ENCODE peak calls at places on chromosomes 6 and 20, in ten cellular contexts. Q is tibial nerve, T is neural progenitor cell, E is stomach, P is PC-3, W is heart right ventricle, S is endothelial cell of umbilical vein, Y is psoas muscle, Z is SJSA1, R is right atrium auricular region. C is an unnamed sample. For H3K9me3 and H3K4me1, the result is how much of the 10 kb centered on the place peaks cover.

GRCh38 chr6:131597448-131597847 is 24.4 kb downstream of the ARG1 start:
- DNase-seq in Q (no peak), T (no peak), E (no peak), P (peak), W (no peak), S (no peak), Y (no peak), Z (no peak), R (no peak), C (no peak)

GRCh38 chr6:84569882-84570281 is 194.5 kb downstream of the TBX18 start:
- DNase-seq in Q (no peak), T (no peak), E (no peak), P (no peak), W (no peak), S (no peak), Y (no peak), Z (no peak), R (no peak), C (no peak)

GRCh38 chr20:32189691-32190607 is 17.6 kb downstream of the PLAGL2 start:
- DNase-seq in Q (peak), T (peak), E (peak), P (no peak), W (peak), S (peak), Y (peak), Z (peak), R (peak), C (no peak)

GRCh38 chr6:101527467-101527866 is 134.0 kb downstream of the GRIK2 start:
- DNase-seq in Q (no peak), T (no peak), E (no peak), P (no peak), W (no peak), S (no peak), Y (no peak), Z (no peak), R (no peak), C (no peak)

GRCh38 chr6:111357680-111358079 is 125.3 kb downstream of the REV3L start:
- DNase-seq in Q (no peak), T (no peak), E (no peak), P (no peak), W (no peak), S (no peak), Y (no peak), Z (no peak), R (no peak), C (no peak)

GRCh38 chr6:125129354-125129753 is 24.2 kb upstream of the TPD52L1 start:
- DNase-seq in Q (no peak), T (no peak), E (no peak), P (no peak), W (no peak), S (no peak), Y (no peak), Z (no peak), R (no peak), C (no peak)

GRCh38 chr20:16548073-16548672 is 25.1 kb downstream of the KIF16B start:
- DNase-seq in Q (no peak), T (no peak), E (no peak), P (no peak), W (no peak), S (no peak), Y (no peak), Z (no peak), R (no peak), C (no peak)

GRCh38 chr6:87198496-87198895 is 43.1 kb downstream of the ZNF292 start:
- DNase-seq in Q (no peak), T (no peak), E (no peak), P (no peak), W (no peak), S (no peak), Y (no peak), Z (no peak), R (no peak), C (no peak)

GRCh38 chr6:19838442-19839236 is 1.5 kb downstream of the ID4 start:
- DNase-seq in Q (no peak), T (peak), E (peak), P (peak), W (peak), S (no peak), Y (peak), Z (peak), R (no peak), C (no peak)

GRCh38 chr6:19839237-19839546 is 2.0 kb downstream of the ID4 start:
- DNase-seq in Q (no peak), T (no peak), E (no peak), P (no peak), W (no peak), S (no peak), Y (no peak), Z (no peak), R (no peak), C (no peak)

GRCh38 chr6:19836799-19837510 is at the start of gene ID4:
- DNase-seq in Q (peak), T (peak), E (peak), P (peak), W (peak), S (peak), Y (peak), Z (peak), R (peak), C (no peak)

GRCh38 chr6:19839788-19840187 is 2.6 kb downstream of the ID4 start:
- DNase-seq in Q (no peak), T (no peak), E (no peak), P (no peak), W (no peak), S (no peak), Y (no peak), Z (no peak), R (no peak), C (no peak)

DNA sequence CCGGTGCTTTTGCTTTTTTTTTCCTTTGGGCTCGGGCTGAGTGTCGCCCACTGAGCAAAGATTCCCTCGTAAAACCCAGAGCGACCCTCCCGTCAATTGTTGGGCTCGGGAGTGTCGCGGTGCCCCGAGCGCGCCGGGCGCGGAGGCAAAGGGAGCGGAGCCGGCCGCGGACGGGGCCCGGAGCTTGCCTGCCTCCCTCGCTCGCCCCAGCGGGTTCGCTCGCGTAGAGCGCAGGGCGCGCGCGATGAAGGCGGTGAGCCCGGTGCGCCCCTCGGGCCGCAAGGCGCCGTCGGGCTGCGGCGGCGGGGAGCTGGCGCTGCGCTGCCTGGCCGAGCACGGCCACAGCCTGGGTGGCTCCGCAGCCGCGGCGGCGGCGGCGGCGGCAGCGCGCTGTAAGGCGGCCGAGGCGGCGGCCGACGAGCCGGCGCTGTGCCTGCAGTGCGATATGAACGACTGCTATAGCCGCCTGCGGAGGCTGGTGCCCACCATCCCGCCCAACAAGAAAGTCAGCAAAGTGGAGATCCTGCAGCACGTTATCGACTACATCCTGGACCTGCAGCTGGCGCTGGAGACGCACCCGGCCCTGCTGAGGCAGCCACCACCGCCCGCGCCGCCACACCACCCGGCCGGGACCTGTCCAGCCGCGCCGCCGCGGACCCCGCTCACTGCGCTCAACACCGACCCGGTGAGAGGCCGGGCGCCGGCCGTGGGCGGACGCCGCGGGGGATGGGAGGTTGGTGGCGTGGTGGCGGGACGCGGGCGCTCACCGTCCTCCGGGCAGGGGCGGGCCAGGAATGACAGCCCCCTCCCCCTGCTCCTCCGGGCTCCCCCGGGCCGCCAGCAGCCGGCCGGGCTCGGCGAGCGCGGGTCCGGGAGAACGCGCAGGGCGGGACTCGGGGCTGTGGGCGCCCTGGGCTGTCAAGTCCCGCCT is 606 bp downstream of the ID4 start:
- DNase-seq in Q (no peak), T (peak), E (peak), P (peak), W (peak), S (peak), Y (peak), Z (peak), R (no peak), C (no peak)
- H3K4me3 ChIP-seq in Q (peak), T (peak), E (peak), P (peak), W (peak), S (no peak), Y (peak), Z (peak), R (peak), C (peak)

GRCh38 chr20:9510926-9511325 is 3.5 kb upstream of the LAMP5 start:
- DNase-seq in Q (no peak), T (no peak), E (no peak), P (no peak), W (no peak), S (no peak), Y (no peak), Z (no peak), R (no peak), C (no peak)
- H3K9me3 ChIP-seq in Q (under half), T (under half), E (under half), P (under half), W (under half), S (under half), Y (under half), Z (under half), R (under half), C (under half)

GRCh38 chr6:56689663-56690062 is 47.0 kb upstream of the DST start:
- DNase-seq in Q (no peak), T (no peak), E (no peak), P (no peak), W (no peak), S (no peak), Y (no peak), Z (no peak), R (no peak), C (no peak)

GRCh38 chr6:56692586-56693245 is 50.0 kb upstream of the DST start:
- DNase-seq in Q (no peak), T (no peak), E (no peak), P (no peak), W (no peak), S (no peak), Y (no peak), Z (peak), R (no peak), C (no peak)

GRCh38 chr6:56691201-56691595 is 48.5 kb upstream of the DST start:
- DNase-seq in Q (no peak), T (no peak), E (no peak), P (no peak), W (no peak), S (no peak), Y (no peak), Z (no peak), R (no peak), C (no peak)

GRCh38 chr6:56689114-56689513 is 46.4 kb upstream of the DST start:
- DNase-seq in Q (no peak), T (no peak), E (no peak), P (no peak), W (no peak), S (no peak), Y (no peak), Z (no peak), R (no peak), C (no peak)

GRCh38 chr6:56690519-56691200 is 48.0 kb upstream of the DST start:
- DNase-seq in Q (no peak), T (no peak), E (no peak), P (peak), W (no peak), S (peak), Y (no peak), Z (peak), R (no peak), C (no peak)
- H3K4me1 ChIP-seq in Q (half or more), T (under half), E (under half), P (half or more), W (half or more), S (under half), Y (under half), Z (half or more), R (under half), C (under half)

GRCh38 chr6:151044465-151045441 is 179.3 kb downstream of the MTHFD1L start:
- DNase-seq in Q (peak), T (peak), E (peak), P (peak), W (peak), S (peak), Y (peak), Z (peak), R (peak), C (no peak)
- H3K4me3 ChIP-seq in Q (no peak), T (peak), E (no peak), P (no peak), W (no peak), S (no peak), Y (peak), Z (no peak), R (no peak), C (no peak)

DNA sequence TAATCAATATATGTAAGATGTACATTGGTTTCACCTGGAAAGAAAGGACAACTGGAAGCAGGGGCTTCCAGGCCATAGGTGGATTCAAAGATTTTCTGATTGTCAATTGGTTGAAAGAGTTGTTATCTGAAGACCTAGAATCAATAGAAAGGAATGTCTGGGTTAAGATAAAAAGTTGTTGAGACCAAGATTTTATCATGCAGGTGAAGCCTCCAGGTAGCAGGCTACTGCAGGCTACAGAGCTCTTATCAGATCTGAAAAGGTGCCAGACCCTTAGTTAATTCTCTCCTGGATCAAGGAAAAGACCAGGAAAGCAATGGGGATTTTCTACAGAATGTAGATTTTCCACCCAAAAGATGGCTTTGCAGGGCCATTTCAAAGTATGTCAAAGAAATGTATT is 487.2 kb downstream of the BTBD3 start:
- DNase-seq in Q (no peak), T (no peak), E (no peak), P (no peak), W (no peak), S (no peak), Y (no peak), Z (no peak), R (no peak), C (no peak)
- H3K9me3 ChIP-seq in Q (under half), T (under half), E (under half), P (under half), W (under half), S (under half), Y (under half), Z (under half), R (under half), C (under half)

DNA sequence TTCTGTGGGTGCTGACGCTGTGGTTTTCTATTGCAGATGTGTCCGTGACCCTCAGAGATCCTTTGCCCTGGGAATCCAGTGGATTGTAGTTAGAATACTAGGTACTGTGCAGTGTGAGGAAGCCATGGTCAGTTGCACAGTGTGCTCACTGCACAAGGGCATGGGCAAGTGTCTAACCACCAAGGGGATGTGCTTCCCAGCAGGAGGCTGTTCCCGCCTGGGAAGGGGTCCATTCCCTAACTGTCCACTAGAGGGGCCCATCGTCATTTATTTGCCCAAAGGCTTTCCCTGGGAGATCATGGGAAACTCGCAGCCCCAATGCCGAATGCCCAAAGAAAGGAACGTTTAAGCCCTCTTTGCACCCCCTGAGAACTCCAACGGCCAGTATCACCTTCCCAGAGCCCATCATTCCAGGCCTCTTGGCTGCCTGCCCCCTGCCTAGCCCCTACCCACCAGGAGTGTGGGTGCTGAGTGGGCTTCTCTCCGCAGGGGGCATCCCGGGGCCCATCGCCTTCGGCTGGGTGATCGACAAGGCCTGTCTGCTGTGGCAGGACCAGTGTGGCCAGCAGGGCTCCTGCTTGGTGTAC is 26.2 kb downstream of the SLCO4A1 start:
- DNase-seq in Q (peak), T (peak), E (peak), P (peak), W (peak), S (peak), Y (peak), Z (peak), R (peak), C (no peak)
- H3K4me1 ChIP-seq in Q (under half), T (under half), E (under half), P (under half), W (under half), S (under half), Y (under half), Z (under half), R (under half), C (under half)

GRCh38 chr20:43404880-43405279 is 52.8 kb upstream of the SRSF6 start:
- DNase-seq in Q (no peak), T (peak), E (no peak), P (peak), W (no peak), S (no peak), Y (no peak), Z (no peak), R (no peak), C (no peak)

GRCh38 chr20:43409041-43409913 is 48.4 kb upstream of the SRSF6 start:
- DNase-seq in Q (no peak), T (peak), E (no peak), P (peak), W (no peak), S (peak), Y (no peak), Z (peak), R (no peak), C (no peak)
- H3K4me3 ChIP-seq in Q (no peak), T (no peak), E (no peak), P (no peak), W (no peak), S (no peak), Y (no peak), Z (no peak), R (no peak), C (no peak)

DNA sequence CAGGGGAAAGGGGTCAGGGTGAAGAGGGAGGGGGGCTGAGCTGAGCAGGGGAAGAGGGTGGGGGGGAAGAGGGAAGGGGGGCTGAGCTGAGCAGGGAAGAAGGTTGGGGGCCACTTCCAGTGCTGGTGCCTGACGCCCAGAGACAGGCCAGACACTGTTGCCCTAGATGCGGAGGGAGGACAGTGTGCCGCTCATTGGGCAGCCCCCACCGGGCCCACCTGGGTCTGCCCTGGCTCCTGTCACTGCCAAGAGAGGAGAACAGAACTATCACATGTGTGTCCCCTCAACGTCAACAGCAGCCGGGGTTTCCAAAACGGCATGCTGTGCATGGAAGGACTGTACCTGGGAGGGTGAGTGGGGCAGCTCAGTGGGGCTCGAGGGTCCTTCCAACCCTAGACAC is 342.1 kb downstream of the CDH4 start:
- DNase-seq in Q (no peak), T (no peak), E (no peak), P (no peak), W (no peak), S (no peak), Y (no peak), Z (no peak), R (no peak), C (no peak)
- H3K9me3 ChIP-seq in Q (under half), T (under half), E (under half), P (under half), W (under half), S (under half), Y (under half), Z (under half), R (under half), C (under half)

DNA sequence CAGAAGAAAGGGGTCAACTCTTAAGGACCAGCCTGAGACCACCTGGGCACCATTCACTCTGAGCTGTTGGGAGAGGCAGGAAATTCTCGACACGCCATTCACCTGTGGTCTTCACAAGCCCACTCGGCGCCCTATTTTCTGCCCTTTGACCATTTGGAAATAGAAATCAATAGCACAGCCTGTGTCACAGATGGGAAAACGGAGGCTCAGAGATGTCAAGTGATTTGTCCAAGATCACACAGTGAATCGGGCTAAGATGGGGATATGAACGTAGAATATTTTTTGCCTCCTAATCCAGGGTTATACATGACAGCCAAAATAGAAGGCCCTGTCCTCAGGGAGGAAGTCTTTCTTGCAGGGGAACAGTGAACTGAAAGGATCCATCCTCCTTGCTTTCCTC is 3.0 kb upstream of the APOBEC2 start:
- DNase-seq in Q (no peak), T (no peak), E (no peak), P (no peak), W (no peak), S (no peak), Y (no peak), Z (no peak), R (no peak), C (no peak)
- H3K4me1 ChIP-seq in Q (under half), T (under half), E (under half), P (under half), W (under half), S (under half), Y (under half), Z (under half), R (under half), C (under half)